ENCODE peak calls at places on chromosomes 7 and 10, in six cellular contexts. W is stomach, P is uterus, X is HepG2, Y is body of pancreas, K is IMR-90. Z is an unnamed sample.

GRCh38 chr7:112157072-112157471 is 49.1 kb downstream of the DOCK4 start:
- DNase-seq in X (no peak), Y (no peak), P (no peak), K (peak; percentile 62), W (no peak), Z (no peak)

GRCh38 chr7:75694636-75695035 is 44.1 kb downstream of the HIP1 start:
- DNase-seq in X (no peak), Y (no peak), W (no peak), K (no peak), P (no peak), Z (no peak)

GRCh38 chr10:70602665-70603438 is at the start of gene PRF1:
- DNase-seq in W (peak; percentile 54), P (no peak), X (peak; percentile 12), K (no peak), Y (peak; percentile 29), Z (no peak)

GRCh38 chr7:147861945-147862344 is 728.6 kb upstream of the C7orf33 start:
- DNase-seq in W (no peak), K (no peak), Y (no peak), X (no peak), P (no peak), Z (no peak)

GRCh38 chr10:36634916-36635315 is 490.5 kb upstream of the ANKRD30A start:
- DNase-seq in P (no peak), W (no peak), X (no peak), K (peak; percentile 76), Y (no peak), Z (no peak)

GRCh38 chr7:5363729-5364128 is 59.9 kb downstream of the TNRC18 start:
- DNase-seq in W (no peak), P (no peak), X (no peak), Y (no peak), K (no peak), Z (no peak)

GRCh38 chr7:131688738-131689661 is 132.6 kb upstream of the PODXL start:
- DNase-seq in K (peak; percentile 49), X (peak; percentile 49), Y (peak; percentile 73), W (peak; percentile 71), P (peak; percentile 45), Z (no peak)

GRCh38 chr7:131529179-131529578 is 27.2 kb downstream of the PODXL start:
- DNase-seq in K (no peak), P (no peak), X (no peak), Y (no peak), W (no peak), Z (no peak)

GRCh38 chr10:58350619-58351323 is 16.0 kb downstream of the UBE2D1 start:
- DNase-seq in Y (no peak), X (peak; percentile 58), K (peak; percentile 57), P (no peak), W (no peak), Z (no peak)

GRCh38 chr10:126661841-126662520 is 8.5 kb downstream of the C10orf90 start:
- DNase-seq in K (no peak), P (no peak), Y (no peak), X (no peak), W (no peak), Z (no peak)

GRCh38 chr10:103086261-103086660 is 106.8 kb downstream of the NT5C2 start:
- DNase-seq in Y (no peak), K (peak; percentile 65), X (no peak), W (no peak), P (no peak), Z (no peak)

GRCh38 chr10:119370046-119370770 is 162.8 kb downstream of the GRK5 start:
- DNase-seq in P (peak; percentile 53), W (no peak), K (peak; percentile 90), X (no peak), Y (no peak), Z (no peak)

GRCh38 chr7:157577796-157578339 is 241.1 kb downstream of the DNAJB6 start:
- DNase-seq in X (no peak), P (no peak), W (no peak), Y (no peak), K (no peak), Z (no peak)

GRCh38 chr7:24576171-24577052 is 3.2 kb downstream of the PALS2 start:
- DNase-seq in Y (peak; percentile 55), W (peak; percentile 39), P (peak; percentile 15), K (peak; percentile 77), X (peak; percentile 56), Z (no peak)

GRCh38 chr7:103296901-103297836 is at the start of gene PMPCB:
- DNase-seq in X (peak; percentile 88), K (peak; percentile 87), W (peak; percentile 97), Y (peak; percentile 98), P (peak; percentile 96), Z (peak; percentile 92)
- TF ChIP-seq POLR2A in X (peak; percentile 75), K (peak; percentile 80), W (no peak), Y (peak; percentile 77), P (no peak), Z (no peak)

GRCh38 chr10:3108033-3108432 is 40.7 kb downstream of the PFKP start:
- DNase-seq in Y (no peak), X (no peak), W (no peak), P (no peak), K (no peak), Z (no peak)
- H3K4me3 ChIP-seq in Y (no peak overlapping the region), X (no peak overlapping the region), W (no peak overlapping the region), P (no peak overlapping the region), K (no peak overlapping the region), Z (no peak overlapping the region)

GRCh38 chr7:17121671-17122070 is 176.8 kb upstream of the AHR start:
- DNase-seq in P (no peak), Y (no peak), X (no peak), W (no peak), K (no peak), Z (no peak)

GRCh38 chr7:17118412-17118811 is 180.0 kb upstream of the AHR start:
- DNase-seq in P (no peak), Y (no peak), K (no peak), W (no peak), X (no peak), Z (no peak)

GRCh38 chr7:17126413-17127374 is 171.8 kb upstream of the AHR start:
- DNase-seq in W (no peak), K (peak; percentile 46), Y (no peak), P (no peak), X (peak; percentile 71), Z (no peak)

DNA sequence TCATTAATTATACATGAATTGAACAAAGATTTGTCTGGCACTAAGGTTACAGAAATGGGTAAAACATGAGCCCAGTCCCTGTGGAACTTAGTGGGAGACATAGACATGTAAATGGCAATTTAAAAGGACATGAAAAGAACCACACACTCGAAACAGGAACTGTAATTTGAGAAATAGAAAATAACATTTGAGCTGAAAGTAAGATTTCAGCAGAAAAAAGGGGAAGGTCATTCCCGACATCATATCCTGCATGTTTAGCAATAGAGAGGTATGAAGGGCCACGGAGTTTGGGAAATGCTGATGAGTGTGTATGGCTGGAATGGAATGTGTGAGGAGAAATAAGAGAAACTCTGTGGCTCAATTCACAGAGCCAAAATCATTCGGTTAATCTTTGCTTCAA is 175.4 kb upstream of the AHR start:
- DNase-seq in W (no peak), P (no peak), K (peak; percentile 94), Y (no peak), X (no peak), Z (no peak)
- H3K4me1 ChIP-seq in W (no peaks in the 10 kb centered on the region), P (no peaks in the 10 kb centered on the region), K (no peaks in the 10 kb centered on the region), Y (no peaks in the 10 kb centered on the region), X (peaks cover 25% of the 10 kb centered on the region), Z (no peaks in the 10 kb centered on the region)

DNA sequence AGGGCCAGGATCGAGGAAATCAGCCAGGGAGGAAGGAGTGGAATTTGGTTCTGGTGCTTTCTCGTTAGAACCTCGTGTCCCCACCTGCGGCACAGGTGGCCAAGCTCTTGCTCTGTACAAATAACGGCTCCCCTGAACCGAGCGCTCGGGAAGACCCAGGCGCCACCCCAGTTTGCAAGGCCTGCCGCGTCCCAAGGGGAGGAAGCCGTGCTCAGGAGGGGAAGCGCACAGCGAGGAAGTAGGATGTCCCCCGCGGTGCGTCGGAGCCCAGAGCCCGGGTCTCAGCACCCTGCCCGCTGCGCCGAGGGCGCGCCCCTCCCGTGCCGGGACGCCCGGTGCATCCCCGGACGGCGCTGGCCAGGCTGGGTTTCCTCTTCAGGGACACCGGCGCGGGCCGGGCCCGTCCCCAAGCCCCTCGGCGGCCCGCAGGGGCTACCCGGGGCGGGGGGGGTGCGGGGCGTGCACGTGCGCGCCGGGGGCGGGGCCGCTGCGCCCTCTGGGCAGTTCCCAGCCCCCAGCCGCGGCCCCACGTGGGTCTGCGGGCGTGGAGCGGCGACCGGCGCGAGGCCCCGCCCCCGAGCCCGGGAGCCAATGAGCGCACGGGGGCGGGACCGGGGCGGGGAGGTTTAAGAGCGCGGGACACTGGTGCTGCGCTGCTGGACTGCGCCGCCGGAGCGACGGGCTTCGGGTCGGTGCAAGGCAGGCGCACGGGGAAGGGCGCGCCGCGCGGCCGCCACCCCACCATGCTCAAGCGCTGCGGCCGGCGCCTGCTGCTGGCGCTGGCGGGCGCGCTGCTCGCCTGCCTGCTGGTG is at the start of gene LFNG:
- DNase-seq in W (peak; percentile 93), P (peak; percentile 76), Y (peak; percentile 93), K (peak; percentile 83), X (peak; percentile 72), Z (no peak)
- TF ChIP-seq POLR2A in W (no peak), P (peak; percentile 98), Y (peak; percentile 81), K (peak; percentile 91), X (no peak), Z (no peak)

GRCh38 chr7:30938435-30939316 is 25.1 kb upstream of the GHRHR start:
- DNase-seq in X (peak; percentile 61), K (peak; percentile 58), P (peak; percentile 69), Y (peak; percentile 85), W (peak; percentile 86), Z (no peak)
- H3K4me3 ChIP-seq in X (no peak overlapping the region), K (no peak overlapping the region), P (no peak overlapping the region), Y (no peak overlapping the region), W (no peak overlapping the region), Z (no peak overlapping the region)

DNA sequence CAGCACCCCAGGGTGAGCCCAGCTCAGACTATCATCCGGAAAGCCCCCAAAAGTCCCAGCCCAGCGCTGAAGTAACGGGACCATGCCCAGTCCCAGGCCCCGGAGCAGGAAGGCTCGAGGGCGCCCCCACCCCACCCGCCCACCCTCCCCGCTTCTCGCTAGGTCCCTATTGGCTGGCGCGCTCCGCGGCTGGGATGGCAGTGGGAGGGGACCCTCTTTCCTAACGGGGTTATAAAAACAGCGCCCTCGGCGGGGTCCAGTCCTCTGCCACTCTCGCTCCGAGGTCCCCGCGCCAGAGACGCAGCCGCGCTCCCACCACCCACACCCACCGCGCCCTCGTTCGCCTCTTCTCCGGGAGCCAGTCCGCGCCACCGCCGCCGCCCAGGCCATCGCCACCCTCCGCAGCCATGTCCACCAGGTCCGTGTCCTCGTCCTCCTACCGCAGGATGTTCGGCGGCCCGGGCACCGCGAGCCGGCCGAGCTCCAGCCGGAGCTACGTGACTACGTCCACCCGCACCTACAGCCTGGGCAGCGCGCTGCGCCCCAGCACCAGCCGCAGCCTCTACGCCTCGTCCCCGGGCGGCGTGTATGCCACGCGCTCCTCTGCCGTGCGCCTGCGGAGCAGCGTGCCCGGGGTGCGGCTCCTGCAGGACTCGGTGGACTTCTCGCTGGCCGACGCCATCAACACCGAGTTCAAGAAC is 1.1 kb downstream of the VIM start:
- DNase-seq in K (peak; percentile 89), W (peak; percentile 73), P (peak; percentile 94), X (no peak), Y (peak; percentile 73), Z (peak; percentile 93)
- H3K4me1 ChIP-seq in K (peaks cover 14% of the 10 kb centered on the region), W (peaks cover 71% of the 10 kb centered on the region), P (no peaks in the 10 kb centered on the region), X (peaks cover 17% of the 10 kb centered on the region), Y (peaks cover 70% of the 10 kb centered on the region), Z (peaks cover 58% of the 10 kb centered on the region)

DNA sequence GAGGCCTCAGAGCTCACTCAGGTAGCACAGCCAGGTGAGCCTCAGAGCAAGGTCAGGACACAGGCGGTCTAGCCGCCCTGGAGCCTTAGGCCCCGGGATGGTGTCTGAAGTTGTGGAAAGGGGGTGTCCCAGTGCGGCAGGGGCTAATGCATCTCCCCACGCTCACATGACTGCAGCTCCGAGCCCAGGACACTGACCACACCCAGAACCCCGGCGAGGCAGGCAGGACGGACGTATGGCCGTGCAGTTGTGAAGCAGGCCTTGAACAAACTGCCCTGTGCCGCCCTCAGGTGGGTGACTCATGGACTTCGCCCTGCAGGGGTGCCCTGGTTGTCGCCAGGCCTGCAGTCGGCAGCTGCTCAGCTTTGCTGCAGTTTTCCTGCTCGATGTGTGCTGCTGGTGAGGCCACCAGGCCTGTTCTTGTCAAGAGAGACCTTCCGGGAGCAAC is 5.0 kb upstream of the PRKAR1B start:
- DNase-seq in W (peak; percentile 87), X (peak; percentile 86), Y (peak; percentile 82), K (no peak), P (no peak), Z (no peak)
- TF ChIP-seq POLR2A in W (no peak), X (no peak), Y (no peak), K (no peak), P (no peak), Z (no peak)